ENCODE peak calls at places on chromosome 22, in five cellular contexts. S is lung, R is GM23338, Z is AG09309, N is transverse colon. W is an unnamed sample.

GRCh38 chr22:44331881-44332714 is 19.3 kb upstream of the SHISAL1 start:
- DNase-seq in S (no peak), R (peak; percentile 68), Z (no peak), N (no peak), W (no peak)

GRCh38 chr22:37174964-37175363 is 13.1 kb downstream of the C1QTNF6 start:
- DNase-seq in S (no peak), R (no peak), Z (no peak), N (no peak), W (no peak)

GRCh38 chr22:36885474-36885873 is 24.7 kb downstream of the NCF4 start:
- DNase-seq in S (no peak), R (peak; percentile 43), Z (no peak), N (no peak), W (no peak)

GRCh38 chr22:23608583-23608982 is 23.5 kb downstream of the DRICH1 start:
- DNase-seq in S (no peak), R (peak; percentile 73), Z (no peak), N (no peak), W (no peak)

GRCh38 chr22:35987487-35987886 is 41.1 kb downstream of the RBFOX2 start:
- DNase-seq in S (no peak), R (no peak), Z (no peak), N (no peak), W (no peak)

GRCh38 chr22:43002198-43002577 is 12.8 kb downstream of the PACSIN2 start:
- DNase-seq in S (no peak), R (peak; percentile 36), Z (no peak), N (no peak), W (no peak)

GRCh38 chr22:49637255-49637760 is 190.4 kb downstream of the BRD1 start:
- DNase-seq in S (no peak), R (no peak), Z (no peak), N (no peak), W (no peak)

GRCh38 chr22:43878831-43879550 is 12.8 kb downstream of the PNPLA5 start:
- DNase-seq in S (no peak), R (no peak), Z (no peak), N (no peak), W (no peak)

GRCh38 chr22:41695211-41695610 is 4.1 kb upstream of the MEI1 start:
- DNase-seq in S (no peak), R (no peak), Z (no peak), N (no peak), W (no peak)

GRCh38 chr22:49886346-49887073 is 31.7 kb downstream of the ALG12 start:
- DNase-seq in S (no peak), R (no peak), Z (no peak), N (no peak), W (no peak)

GRCh38 chr22:44575344-44576268 is 77.6 kb upstream of the RTL6 start:
- DNase-seq in S (no peak), R (no peak), Z (no peak), N (no peak), W (no peak)

GRCh38 chr22:45212992-45213751 is 27.5 kb downstream of the KIAA0930 start:
- DNase-seq in S (no peak), R (no peak), Z (no peak), N (peak; percentile 27), W (no peak)

GRCh38 chr22:36385491-36386350 is 2.0 kb downstream of the MYH9 start:
- DNase-seq in S (peak; percentile 83), R (peak; percentile 81), Z (no peak), N (peak; percentile 61), W (peak; percentile 82)

GRCh38 chr22:49753961-49754673 is 73.6 kb downstream of the BRD1 start:
- DNase-seq in S (no peak), R (no peak), Z (no peak), N (no peak), W (no peak)

GRCh38 chr22:44179196-44179988 is 1.3 kb upstream of the PARVG start:
- DNase-seq in S (no peak), R (no peak), Z (no peak), N (no peak), W (no peak)

GRCh38 chr22:37233751-37234631 is 10.1 kb downstream of the RAC2 start:
- DNase-seq in S (no peak), R (no peak), Z (no peak), N (peak; percentile 6), W (peak; percentile 55)

GRCh38 chr22:29503811-29504372 is 23.9 kb downstream of the NEFH start:
- DNase-seq in S (no peak), R (no peak), Z (peak; percentile 29), N (peak; percentile 44), W (no peak)

GRCh38 chr22:24315367-24315781 is 44.7 kb downstream of the SPECC1L start:
- DNase-seq in S (no peak), R (no peak), Z (peak; percentile 20), N (no peak), W (no peak)

GRCh38 chr22:28029962-28030361 is 110.9 kb upstream of the PITPNB start:
- DNase-seq in S (no peak), R (no peak), Z (no peak), N (no peak), W (no peak)

GRCh38 chr22:26066534-26066933 is 102.7 kb upstream of the SEZ6L start:
- DNase-seq in S (no peak), R (peak; percentile 79), Z (no peak), N (no peak), W (no peak)
- TF ChIP-seq CTCF in S (no peak), R (peak; percentile 33), Z (no peak), N (no peak), W (no peak)

GRCh38 chr22:38435960-38436359 is 19.0 kb downstream of the KCNJ4 start:
- DNase-seq in S (no peak), R (no peak), Z (no peak), N (no peak), W (no peak)

GRCh38 chr22:38435010-38435409 is 20.0 kb downstream of the KCNJ4 start:
- DNase-seq in S (no peak), R (peak; percentile 65), Z (no peak), N (no peak), W (peak; percentile 24)

GRCh38 chr22:38432264-38432663 is 22.7 kb downstream of the KCNJ4 start:
- DNase-seq in S (no peak), R (no peak), Z (no peak), N (no peak), W (no peak)

GRCh38 chr22:38431266-38432010 is 23.6 kb downstream of the KCNJ4 start:
- DNase-seq in S (no peak), R (no peak), Z (no peak), N (no peak), W (no peak)

DNA sequence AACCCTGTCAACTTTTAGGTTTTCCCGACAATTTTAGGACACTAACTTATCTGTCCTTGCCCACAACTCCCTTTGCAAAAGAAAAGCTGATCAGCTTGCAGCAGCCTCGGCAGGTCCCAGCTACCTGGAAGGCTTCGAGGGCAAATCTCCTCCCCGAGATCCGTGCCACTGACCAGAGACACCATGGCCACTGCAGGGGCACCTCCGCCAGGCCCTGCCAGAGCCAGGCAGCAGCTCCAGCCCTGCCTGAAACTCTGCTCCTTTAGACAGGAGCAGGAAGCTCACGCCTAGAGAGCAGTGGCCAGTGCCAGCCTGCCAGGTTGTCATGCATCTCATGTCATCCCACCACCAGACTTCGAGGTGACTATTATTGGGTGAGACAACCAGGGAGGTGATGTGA is 21.1 kb downstream of the KCNJ4 start:
- DNase-seq in S (no peak), R (no peak), Z (no peak), N (no peak), W (no peak)
- TF ChIP-seq CTCF in S (no peak), R (no peak), Z (no peak), N (no peak), W (no peak)

DNA sequence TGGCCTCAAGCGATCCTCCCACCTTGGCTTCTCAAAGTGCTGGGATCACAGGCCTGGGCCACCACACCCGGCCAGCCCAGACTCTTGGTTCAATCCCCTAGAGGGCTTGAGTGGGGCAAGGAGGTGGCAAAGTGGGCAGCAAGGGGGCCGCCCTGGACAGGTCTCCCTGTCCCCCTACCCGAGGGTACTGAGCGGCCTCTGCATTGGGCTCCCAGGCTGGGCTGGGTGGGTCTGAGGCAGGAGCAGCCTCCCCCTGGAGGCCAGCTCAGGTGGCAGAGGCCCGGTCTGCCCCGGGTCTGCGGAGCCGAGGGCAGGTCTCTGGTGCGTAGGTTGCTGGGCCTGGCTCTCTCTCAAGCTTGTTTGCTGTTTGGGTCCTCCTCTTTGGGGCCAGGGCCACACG is 22.4 kb upstream of the CCDC188 start:
- DNase-seq in S (no peak), R (peak; percentile 36), Z (no peak), N (no peak), W (no peak)
- TF ChIP-seq CTCF in S (no peak), R (no peak), Z (no peak), N (no peak), W (no peak)

DNA sequence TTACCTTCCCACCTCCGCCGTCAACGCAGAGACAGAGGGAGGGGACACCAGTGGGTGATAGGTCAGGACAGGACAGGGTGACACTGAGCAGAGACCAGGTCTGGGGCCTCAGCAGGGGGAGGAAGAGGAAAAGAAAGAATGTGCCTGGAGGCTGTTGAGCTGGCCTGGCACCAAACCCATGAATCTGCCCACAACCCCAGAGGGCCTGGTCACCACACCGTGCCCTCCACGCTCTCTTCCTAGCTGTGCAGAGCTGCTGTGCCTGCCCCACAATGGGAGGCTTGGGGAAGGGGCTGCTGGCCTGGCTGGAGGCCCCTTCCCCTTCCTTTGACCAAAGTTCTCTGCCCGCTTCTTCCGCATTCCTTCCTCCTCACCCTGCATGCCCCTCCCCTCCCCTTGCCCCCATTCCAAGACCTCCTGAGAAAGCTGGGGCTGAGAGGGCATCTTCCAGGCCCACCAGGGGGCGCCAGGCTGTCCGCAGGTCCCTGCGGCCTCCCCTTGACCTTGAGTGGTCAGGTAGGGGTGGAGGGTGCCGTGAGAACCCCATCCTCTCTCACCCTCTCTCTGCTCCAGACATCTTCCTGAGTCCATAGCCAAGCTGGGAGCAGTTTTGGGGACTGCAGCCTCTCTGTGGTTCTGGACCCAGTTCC is 11.0 kb upstream of the CACNA1I start:
- DNase-seq in S (no peak), R (peak; percentile 89), Z (no peak), N (no peak), W (peak; percentile 30)
- TF ChIP-seq CTCF in S (no peak), R (peak; percentile 90), Z (peak; percentile 44), N (no peak), W (peak; percentile 57)

GRCh38 chr22:30949934-30950660 is 18.5 kb downstream of the MORC2 start:
- DNase-seq in S (no peak), R (no peak), Z (no peak), N (no peak), W (no peak)
- TF ChIP-seq CTCF in S (no peak), R (peak; percentile 34), Z (peak; percentile 11), N (no peak), W (no peak)

GRCh38 chr22:18109410-18110193 is 1.0 kb upstream of the TUBA8 start:
- DNase-seq in S (no peak), R (no peak), Z (no peak), N (no peak), W (no peak)

GRCh38 chr22:18104566-18104965 is 6.0 kb upstream of the TUBA8 start:
- DNase-seq in S (no peak), R (no peak), Z (no peak), N (no peak), W (no peak)

GRCh38 chr22:18110944-18111758 is 542 bp downstream of the TUBA8 start:
- DNase-seq in S (no peak), R (peak; percentile 58), Z (no peak), N (no peak), W (no peak)

GRCh38 chr22:18110194-18110943 is at the start of gene TUBA8:
- DNase-seq in S (no peak), R (peak; percentile 76), Z (no peak), N (peak; percentile 25), W (peak; percentile 61)

DNA sequence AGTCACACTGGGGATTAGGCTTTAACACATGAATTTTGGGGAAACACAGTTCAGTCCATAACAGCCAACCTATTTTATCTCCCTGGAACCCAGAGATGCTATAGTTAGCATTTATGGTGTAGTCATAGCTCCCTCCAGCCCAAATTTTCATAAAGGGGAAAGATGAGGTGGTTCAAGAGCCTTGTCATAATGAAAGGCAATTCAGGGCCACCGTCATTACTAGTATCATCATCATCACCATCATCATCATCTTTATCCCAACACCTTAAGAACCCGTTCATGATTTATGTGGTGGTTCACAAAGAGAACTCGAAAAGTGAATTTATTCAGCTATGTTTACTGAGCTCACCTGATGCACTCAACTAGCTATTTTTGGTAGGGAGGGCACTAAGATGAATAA is 2.4 kb upstream of the TUBA8 start:
- DNase-seq in S (no peak), R (no peak), Z (no peak), N (no peak), W (no peak)
- TF ChIP-seq CTCF in S (no peak), R (no peak), Z (no peak), N (no peak), W (no peak)